ENCODE peak calls at places on chromosomes 13 and 19, in four cellular contexts. J, V, O and L are unnamed samples.

GRCh38 chr13:52454459-52454824 is 836 bp upstream of the CKAP2 start:
- DNase-seq in O (no peak), J (no peak), V (peak; percentile 10), L (no peak)

GRCh38 chr13:25784119-25784518 is 267.7 kb downstream of the SHISA2 start:
- DNase-seq in J (no peak), O (no peak), V (no peak), L (no peak)

GRCh38 chr19:3976495-3977241 is 5.8 kb upstream of the DAPK3 start:
- DNase-seq in O (no peak), V (no peak), J (peak; percentile 71), L (no peak)

GRCh38 chr13:27524981-27525975 is 74.9 kb upstream of the MTIF3 start:
- DNase-seq in V (no peak), O (no peak), J (no peak), L (no peak)

GRCh38 chr19:49489601-49490167 is 2.3 kb downstream of the RPL13A start:
- DNase-seq in J (peak; percentile 52), V (no peak), O (no peak), L (no peak)

GRCh38 chr19:18494267-18494607 is 27.6 kb downstream of the ELL start:
- DNase-seq in V (no peak), O (no peak), J (peak; percentile 64), L (no peak)

GRCh38 chr13:40261947-40262346 is 404.5 kb downstream of the FOXO1 start:
- DNase-seq in J (no peak), O (no peak), V (no peak), L (no peak)

GRCh38 chr13:79451500-79451962 is 29.4 kb upstream of the NDFIP2 start:
- DNase-seq in O (peak; percentile 81), V (no peak), J (peak; percentile 96), L (peak; percentile 36)

GRCh38 chr19:19628499-19629134 is 597 bp upstream of the LPAR2 start:
- DNase-seq in O (no peak), V (peak; percentile 86), J (peak; percentile 72), L (peak; percentile 51)

GRCh38 chr13:50052478-50052877 is 37.2 kb downstream of the KCNRG start:
- DNase-seq in V (no peak), J (no peak), O (no peak), L (no peak)

GRCh38 chr13:50055454-50055853 is 40.2 kb downstream of the KCNRG start:
- DNase-seq in V (no peak), J (no peak), O (no peak), L (no peak)

DNA sequence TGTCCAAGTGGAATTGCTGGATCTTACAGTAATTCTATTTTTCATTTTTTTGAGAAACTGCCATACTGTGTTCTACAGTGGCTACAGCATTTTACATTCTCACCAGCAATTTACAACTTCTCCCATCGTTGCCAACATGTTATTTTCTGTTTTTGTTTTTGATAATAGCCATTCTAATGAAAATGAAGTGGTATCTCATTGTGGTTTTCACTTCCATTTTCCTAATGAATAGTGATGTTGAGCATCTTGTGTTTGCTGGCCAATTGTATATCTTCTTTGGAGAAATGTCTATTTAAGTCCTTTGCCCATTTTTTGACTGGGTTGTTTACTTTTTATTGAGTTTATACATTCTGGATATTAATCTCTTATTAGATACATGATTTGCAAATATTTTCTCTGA is 38.6 kb downstream of the KCNRG start:
- DNase-seq in V (no peak), O (no peak), J (no peak), L (no peak)
- TF ChIP-seq CTCF in V (no peak), O (no peak), J (no peak), L (no peak)

DNA sequence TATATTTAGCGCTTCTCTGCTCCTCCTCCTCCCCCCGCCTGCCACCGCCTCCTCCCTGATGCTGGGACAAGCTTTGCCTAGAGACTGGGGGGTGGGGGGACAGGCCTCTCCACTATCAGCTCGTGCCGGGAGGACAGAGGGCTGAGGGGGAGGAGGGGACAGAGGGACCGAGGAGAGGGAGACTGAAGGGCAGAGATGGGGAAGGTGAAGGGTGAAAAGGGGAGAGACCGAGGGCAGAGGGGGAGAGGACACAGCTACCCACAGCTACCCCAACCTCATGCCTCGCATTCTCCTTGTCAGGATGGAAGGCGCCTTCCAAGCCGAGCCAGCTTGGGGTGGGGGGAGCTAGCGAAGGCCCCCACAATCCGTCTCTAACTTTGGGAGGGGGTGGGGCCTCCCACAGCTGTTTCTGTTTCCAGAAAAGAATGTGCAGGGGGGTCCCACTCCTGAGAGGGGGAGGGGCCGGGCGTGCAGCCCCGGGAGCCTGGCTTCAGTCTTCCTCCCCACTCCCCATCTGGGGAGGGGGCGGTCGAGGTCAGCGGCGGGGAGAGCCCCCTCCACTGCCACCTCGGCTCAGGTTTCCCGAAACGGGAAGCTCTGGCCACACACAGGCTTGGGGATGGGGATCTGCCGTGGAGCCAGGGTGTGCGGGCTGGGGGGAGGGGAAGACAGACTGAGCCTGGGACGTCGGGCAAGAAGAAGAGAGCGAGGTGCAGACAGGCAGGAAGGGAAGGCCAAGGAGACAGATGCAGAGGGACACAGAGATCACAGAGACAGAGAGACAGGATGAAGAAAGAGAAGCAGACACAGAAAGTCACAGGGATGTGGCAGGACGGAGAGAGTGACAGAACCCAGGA is 1.6 kb downstream of the DACT3 start:
- DNase-seq in O (no peak), V (peak; percentile 91), J (no peak), L (no peak)
- H3K4me3 ChIP-seq in O (peak overlapping the region; percentile 63), V (peak overlapping the region; percentile 85), J (peak overlapping the region; percentile 43), L (no peak overlapping the region)

GRCh38 chr19:6733338-6734095 is 3.9 kb downstream of the GPR108 start:
- DNase-seq in V (no peak), J (no peak), O (no peak), L (no peak)
- TF ChIP-seq CTCF in V (peak; percentile 19), J (peak; percentile 8), O (peak; percentile 7), L (peak; percentile 42)

GRCh38 chr19:15199219-15199651 is 1.6 kb downstream of the NOTCH3 start:
- DNase-seq in J (no peak), V (no peak), O (no peak), L (no peak)

GRCh38 chr19:15199652-15200574 is 882 bp downstream of the NOTCH3 start:
- DNase-seq in O (no peak), V (peak; percentile 82), J (no peak), L (no peak)

GRCh38 chr19:15200575-15201364 is at the start of gene NOTCH3:
- DNase-seq in J (no peak), V (peak; percentile 83), O (no peak), L (no peak)

GRCh38 chr19:15198006-15198356 is 2.8 kb downstream of the NOTCH3 start:
- DNase-seq in V (no peak), O (no peak), J (no peak), L (no peak)

GRCh38 chr19:15201374-15202023 is 704 bp upstream of the NOTCH3 start:
- DNase-seq in V (no peak), O (no peak), J (no peak), L (no peak)
- H3K4me3 ChIP-seq in V (no peak overlapping the region), O (no peak overlapping the region), J (no peak overlapping the region), L (peak overlapping the region; percentile 33)

GRCh38 chr13:46386996-46387851 is at the start of gene RUBCNL:
- DNase-seq in V (peak; percentile 70), O (no peak), J (peak; percentile 64), L (no peak)
- TF ChIP-seq CTCF in V (no peak), O (no peak), J (no peak), L (no peak)